ENCODE peak calls at places on chromosomes 11 and 22, in seven cellular contexts. One of them, this sample, is unnamed.

GRCh38 chr11:123450593-123450992 is 20.5 kb downstream of the GRAMD1B start:
- DNase-seq in sigmoid colon: no peak
- DNase-seq in HFFc6: no peak
- DNase-seq in kidney glomerular epithelial cell: no peak
- DNase-seq in HEK293T: no peak
- DNase-seq in SJSA1: no peak
- DNase-seq in skeletal muscle cell: peak; percentile 75
- DNase-seq in this sample: no peak

GRCh38 chr11:2781413-2782274 is 81.8 kb upstream of the KCNQ1OT1 start:
- DNase-seq in sigmoid colon: peak; percentile 53
- DNase-seq in HFFc6: no peak
- DNase-seq in kidney glomerular epithelial cell: no peak
- DNase-seq in HEK293T: no peak
- DNase-seq in SJSA1: peak; percentile 43
- DNase-seq in skeletal muscle cell: no peak
- DNase-seq in this sample: peak; percentile 4

GRCh38 chr11:2808850-2809847 is 76.4 kb downstream of the CDKN1C start:
- DNase-seq in sigmoid colon: peak; percentile 62
- DNase-seq in HFFc6: no peak
- DNase-seq in kidney glomerular epithelial cell: no peak
- DNase-seq in HEK293T: no peak
- DNase-seq in SJSA1: peak; percentile 37
- DNase-seq in skeletal muscle cell: no peak
- DNase-seq in this sample: peak; percentile 6

GRCh38 chr11:104124979-104125378 is 39.0 kb downstream of the PDGFD start:
- DNase-seq in sigmoid colon: no peak
- DNase-seq in HFFc6: no peak
- DNase-seq in kidney glomerular epithelial cell: no peak
- DNase-seq in HEK293T: no peak
- DNase-seq in SJSA1: no peak
- DNase-seq in skeletal muscle cell: no peak
- DNase-seq in this sample: no peak

GRCh38 chr11:77322926-77323590 is 21.6 kb upstream of the GDPD4 start:
- DNase-seq in sigmoid colon: no peak
- DNase-seq in HFFc6: peak; percentile 10
- DNase-seq in kidney glomerular epithelial cell: no peak
- DNase-seq in HEK293T: no peak
- DNase-seq in SJSA1: no peak
- DNase-seq in skeletal muscle cell: no peak
- DNase-seq in this sample: no peak

GRCh38 chr11:128066429-128066828 is 520.9 kb downstream of the ETS1 start:
- DNase-seq in sigmoid colon: no peak
- DNase-seq in HFFc6: no peak
- DNase-seq in kidney glomerular epithelial cell: no peak
- DNase-seq in HEK293T: no peak
- DNase-seq in SJSA1: no peak
- DNase-seq in skeletal muscle cell: no peak
- DNase-seq in this sample: no peak

GRCh38 chr11:7775689-7776088 is 21.1 kb downstream of the OR5P2 start:
- DNase-seq in sigmoid colon: no peak
- DNase-seq in HFFc6: no peak
- DNase-seq in kidney glomerular epithelial cell: no peak
- DNase-seq in HEK293T: no peak
- DNase-seq in SJSA1: no peak
- DNase-seq in skeletal muscle cell: no peak
- DNase-seq in this sample: no peak

GRCh38 chr11:1531961-1532586 is 40.0 kb downstream of the DUSP8 start:
- DNase-seq in sigmoid colon: peak; percentile 89
- DNase-seq in HFFc6: no peak
- DNase-seq in kidney glomerular epithelial cell: no peak
- DNase-seq in HEK293T: no peak
- DNase-seq in SJSA1: no peak
- DNase-seq in skeletal muscle cell: no peak
- DNase-seq in this sample: peak; percentile 82

GRCh38 chr11:34631297-34631696 is 10.4 kb downstream of the EHF start:
- DNase-seq in sigmoid colon: no peak
- DNase-seq in HFFc6: no peak
- DNase-seq in kidney glomerular epithelial cell: no peak
- DNase-seq in HEK293T: no peak
- DNase-seq in SJSA1: no peak
- DNase-seq in skeletal muscle cell: no peak
- DNase-seq in this sample: no peak

GRCh38 chr11:5004429-5005274 is 10.0 kb downstream of the OR51L1 start:
- DNase-seq in sigmoid colon: no peak
- DNase-seq in HFFc6: peak; percentile 28
- DNase-seq in kidney glomerular epithelial cell: peak; percentile 59
- DNase-seq in HEK293T: peak; percentile 25
- DNase-seq in SJSA1: no peak
- DNase-seq in skeletal muscle cell: peak; percentile 20
- DNase-seq in this sample: no peak

GRCh38 chr22:47107431-47107830 is 345.0 kb downstream of the TBC1D22A start:
- DNase-seq in sigmoid colon: no peak
- DNase-seq in HFFc6: peak; percentile 75
- DNase-seq in kidney glomerular epithelial cell: peak; percentile 59
- DNase-seq in HEK293T: no peak
- DNase-seq in SJSA1: no peak
- DNase-seq in skeletal muscle cell: peak; percentile 51
- DNase-seq in this sample: no peak

GRCh38 chr11:118051611-118052461 is 25.0 kb upstream of the TMPRSS4 start:
- DNase-seq in sigmoid colon: no peak
- DNase-seq in HFFc6: no peak
- DNase-seq in kidney glomerular epithelial cell: no peak
- DNase-seq in HEK293T: no peak
- DNase-seq in SJSA1: no peak
- DNase-seq in skeletal muscle cell: no peak
- DNase-seq in this sample: peak; percentile 53

GRCh38 chr22:29388759-29389090 is 355 bp upstream of the AP1B1 start:
- DNase-seq in sigmoid colon: no peak
- DNase-seq in HFFc6: no peak
- DNase-seq in kidney glomerular epithelial cell: no peak
- DNase-seq in HEK293T: no peak
- DNase-seq in SJSA1: no peak
- DNase-seq in skeletal muscle cell: no peak
- DNase-seq in this sample: no peak

GRCh38 chr11:21511835-21512440 is 680.9 kb upstream of the ANO5 start:
- DNase-seq in sigmoid colon: no peak
- DNase-seq in HFFc6: peak; percentile 7
- DNase-seq in kidney glomerular epithelial cell: peak; percentile 67
- DNase-seq in HEK293T: peak; percentile 57
- DNase-seq in SJSA1: no peak
- DNase-seq in skeletal muscle cell: no peak
- DNase-seq in this sample: no peak

GRCh38 chr11:15113381-15113780 is 1.3 kb upstream of the INSC start:
- DNase-seq in sigmoid colon: no peak
- DNase-seq in HFFc6: no peak
- DNase-seq in kidney glomerular epithelial cell: no peak
- DNase-seq in HEK293T: no peak
- DNase-seq in SJSA1: no peak
- DNase-seq in skeletal muscle cell: no peak
- DNase-seq in this sample: no peak

GRCh38 chr11:102788334-102789035 is 8.1 kb upstream of the MMP10 start:
- DNase-seq in sigmoid colon: no peak
- DNase-seq in HFFc6: no peak
- DNase-seq in kidney glomerular epithelial cell: peak; percentile 3
- DNase-seq in HEK293T: no peak
- DNase-seq in SJSA1: no peak
- DNase-seq in skeletal muscle cell: no peak
- DNase-seq in this sample: no peak

GRCh38 chr11:32852142-32852541 is 22.4 kb downstream of the PRRG4 start:
- DNase-seq in sigmoid colon: no peak
- DNase-seq in HFFc6: peak; percentile 40
- DNase-seq in kidney glomerular epithelial cell: no peak
- DNase-seq in HEK293T: no peak
- DNase-seq in SJSA1: no peak
- DNase-seq in skeletal muscle cell: no peak
- DNase-seq in this sample: no peak

GRCh38 chr11:2259466-2259830 is 10.9 kb downstream of the ASCL2 start:
- DNase-seq in sigmoid colon: peak; percentile 50
- DNase-seq in HFFc6: no peak
- DNase-seq in kidney glomerular epithelial cell: no peak
- DNase-seq in HEK293T: peak; percentile 2
- DNase-seq in SJSA1: peak; percentile 43
- DNase-seq in skeletal muscle cell: no peak
- DNase-seq in this sample: no peak

GRCh38 chr11:66745356-66746235 is 16.6 kb upstream of the SPTBN2 start:
- DNase-seq in sigmoid colon: no peak
- DNase-seq in HFFc6: no peak
- DNase-seq in kidney glomerular epithelial cell: peak; percentile 17
- DNase-seq in HEK293T: no peak
- DNase-seq in SJSA1: peak; percentile 51
- DNase-seq in skeletal muscle cell: no peak
- DNase-seq in this sample: no peak

GRCh38 chr11:122355968-122356367 is 240.0 kb upstream of the BLID start:
- DNase-seq in sigmoid colon: no peak
- DNase-seq in HFFc6: no peak
- DNase-seq in kidney glomerular epithelial cell: no peak
- DNase-seq in HEK293T: no peak
- DNase-seq in SJSA1: no peak
- DNase-seq in skeletal muscle cell: no peak
- DNase-seq in this sample: no peak

GRCh38 chr22:49925525-49926128 is 7.2 kb downstream of the CRELD2 start:
- DNase-seq in sigmoid colon: no peak
- DNase-seq in HFFc6: no peak
- DNase-seq in kidney glomerular epithelial cell: no peak
- DNase-seq in HEK293T: no peak
- DNase-seq in SJSA1: no peak
- DNase-seq in skeletal muscle cell: no peak
- DNase-seq in this sample: no peak

GRCh38 chr11:12914401-12914912 is 94.7 kb upstream of the RASSF10 start:
- DNase-seq in sigmoid colon: peak; percentile 92
- DNase-seq in HFFc6: peak; percentile 35
- DNase-seq in kidney glomerular epithelial cell: no peak
- DNase-seq in HEK293T: peak; percentile 68
- DNase-seq in SJSA1: no peak
- DNase-seq in skeletal muscle cell: peak; percentile 38
- DNase-seq in this sample: peak; percentile 83

GRCh38 chr11:31620434-31620833 is 110.9 kb downstream of the ELP4 start:
- DNase-seq in sigmoid colon: no peak
- DNase-seq in HFFc6: no peak
- DNase-seq in kidney glomerular epithelial cell: no peak
- DNase-seq in HEK293T: no peak
- DNase-seq in SJSA1: no peak
- DNase-seq in skeletal muscle cell: no peak
- DNase-seq in this sample: no peak

This sample was measured in ascending aorta.